ENCODE peak calls at places on chromosomes 6 and 20, in ten cellular contexts. One of them, this sample, is unnamed.

GRCh38 chr20:44691424-44692423 is 23.4 kb upstream of the CCN5 start:
- DNase-seq in OCI-LY7: no peak
- DNase-seq in heart left ventricle: peak
- DNase-seq in spleen: no peak
- DNase-seq in GM13976: no peak
- DNase-seq in mesothelial cell of epicardium: no peak
- DNase-seq in nephron progenitor cell: no peak
- DNase-seq in activated B cell treated with CpG ODN at 0.5 μM for 24 hours: no peak
- DNase-seq in tibial artery: peak
- DNase-seq in A549: no peak
- DNase-seq in this sample: no peak

GRCh38 chr6:73263570-73263909 is 544 bp upstream of the KHDC1 start:
- DNase-seq in OCI-LY7: peak
- DNase-seq in heart left ventricle: no peak
- DNase-seq in spleen: no peak
- DNase-seq in GM13976: no peak
- DNase-seq in mesothelial cell of epicardium: no peak
- DNase-seq in nephron progenitor cell: no peak
- DNase-seq in activated B cell treated with CpG ODN at 0.5 μM for 24 hours: no peak
- DNase-seq in tibial artery: no peak
- DNase-seq in A549: no peak
- DNase-seq in this sample: no peak

GRCh38 chr6:166602928-166603690 is 16.6 kb upstream of the RAMACL start:
- DNase-seq in OCI-LY7: no peak
- DNase-seq in heart left ventricle: no peak
- DNase-seq in spleen: no peak
- DNase-seq in GM13976: no peak
- DNase-seq in mesothelial cell of epicardium: no peak
- DNase-seq in nephron progenitor cell: no peak
- DNase-seq in activated B cell treated with CpG ODN at 0.5 μM for 24 hours: no peak
- DNase-seq in tibial artery: no peak
- DNase-seq in A549: no peak
- DNase-seq in this sample: no peak

GRCh38 chr6:166167258-166167731 is 356 bp downstream of the TBXT start:
- DNase-seq in OCI-LY7: no peak
- DNase-seq in heart left ventricle: no peak
- DNase-seq in spleen: no peak
- DNase-seq in GM13976: no peak
- DNase-seq in mesothelial cell of epicardium: no peak
- DNase-seq in nephron progenitor cell: peak
- DNase-seq in activated B cell treated with CpG ODN at 0.5 μM for 24 hours: no peak
- DNase-seq in tibial artery: no peak
- DNase-seq in A549: no peak
- DNase-seq in this sample: peak

GRCh38 chr6:12353731-12354130 is 63.6 kb downstream of the EDN1 start:
- DNase-seq in OCI-LY7: no peak
- DNase-seq in heart left ventricle: no peak
- DNase-seq in spleen: no peak
- DNase-seq in GM13976: no peak
- DNase-seq in mesothelial cell of epicardium: no peak
- DNase-seq in nephron progenitor cell: no peak
- DNase-seq in activated B cell treated with CpG ODN at 0.5 μM for 24 hours: no peak
- DNase-seq in tibial artery: no peak
- DNase-seq in A549: no peak
- DNase-seq in this sample: no peak

GRCh38 chr6:44072452-44072958 is 54.7 kb downstream of the MRPL14 start:
- DNase-seq in OCI-LY7: peak
- DNase-seq in heart left ventricle: no peak
- DNase-seq in spleen: no peak
- DNase-seq in GM13976: no peak
- DNase-seq in mesothelial cell of epicardium: no peak
- DNase-seq in nephron progenitor cell: no peak
- DNase-seq in activated B cell treated with CpG ODN at 0.5 μM for 24 hours: no peak
- DNase-seq in tibial artery: no peak
- DNase-seq in A549: no peak
- DNase-seq in this sample: no peak

GRCh38 chr6:155317186-155317585 is 2.9 kb upstream of the TFB1M start:
- DNase-seq in OCI-LY7: peak
- DNase-seq in heart left ventricle: no peak
- DNase-seq in spleen: no peak
- DNase-seq in GM13976: no peak
- DNase-seq in mesothelial cell of epicardium: no peak
- DNase-seq in nephron progenitor cell: no peak
- DNase-seq in activated B cell treated with CpG ODN at 0.5 μM for 24 hours: no peak
- DNase-seq in tibial artery: no peak
- DNase-seq in A549: no peak
- DNase-seq in this sample: no peak

GRCh38 chr6:5151955-5152401 is 66.8 kb downstream of the PPP1R3G start:
- DNase-seq in OCI-LY7: no peak
- DNase-seq in heart left ventricle: no peak
- DNase-seq in spleen: no peak
- DNase-seq in GM13976: no peak
- DNase-seq in mesothelial cell of epicardium: no peak
- DNase-seq in nephron progenitor cell: no peak
- DNase-seq in activated B cell treated with CpG ODN at 0.5 μM for 24 hours: no peak
- DNase-seq in tibial artery: no peak
- DNase-seq in A549: no peak
- DNase-seq in this sample: no peak

GRCh38 chr20:24943731-24944130 is 5.3 kb upstream of the CST7 start:
- DNase-seq in OCI-LY7: no peak
- DNase-seq in heart left ventricle: no peak
- DNase-seq in spleen: peak
- DNase-seq in GM13976: no peak
- DNase-seq in mesothelial cell of epicardium: no peak
- DNase-seq in nephron progenitor cell: no peak
- DNase-seq in activated B cell treated with CpG ODN at 0.5 μM for 24 hours: no peak
- DNase-seq in tibial artery: no peak
- DNase-seq in A549: no peak
- DNase-seq in this sample: no peak

GRCh38 chr6:2026133-2026532 is 219.3 kb downstream of the GMDS start:
- DNase-seq in OCI-LY7: no peak
- DNase-seq in heart left ventricle: no peak
- DNase-seq in spleen: no peak
- DNase-seq in GM13976: no peak
- DNase-seq in mesothelial cell of epicardium: no peak
- DNase-seq in nephron progenitor cell: no peak
- DNase-seq in activated B cell treated with CpG ODN at 0.5 μM for 24 hours: no peak
- DNase-seq in tibial artery: no peak
- DNase-seq in A549: no peak
- DNase-seq in this sample: no peak

GRCh38 chr6:107539409-107539808 is 49.5 kb downstream of the SOBP start:
- DNase-seq in OCI-LY7: no peak
- DNase-seq in heart left ventricle: no peak
- DNase-seq in spleen: no peak
- DNase-seq in GM13976: no peak
- DNase-seq in mesothelial cell of epicardium: no peak
- DNase-seq in nephron progenitor cell: no peak
- DNase-seq in activated B cell treated with CpG ODN at 0.5 μM for 24 hours: no peak
- DNase-seq in tibial artery: no peak
- DNase-seq in A549: no peak
- DNase-seq in this sample: no peak

DNA sequence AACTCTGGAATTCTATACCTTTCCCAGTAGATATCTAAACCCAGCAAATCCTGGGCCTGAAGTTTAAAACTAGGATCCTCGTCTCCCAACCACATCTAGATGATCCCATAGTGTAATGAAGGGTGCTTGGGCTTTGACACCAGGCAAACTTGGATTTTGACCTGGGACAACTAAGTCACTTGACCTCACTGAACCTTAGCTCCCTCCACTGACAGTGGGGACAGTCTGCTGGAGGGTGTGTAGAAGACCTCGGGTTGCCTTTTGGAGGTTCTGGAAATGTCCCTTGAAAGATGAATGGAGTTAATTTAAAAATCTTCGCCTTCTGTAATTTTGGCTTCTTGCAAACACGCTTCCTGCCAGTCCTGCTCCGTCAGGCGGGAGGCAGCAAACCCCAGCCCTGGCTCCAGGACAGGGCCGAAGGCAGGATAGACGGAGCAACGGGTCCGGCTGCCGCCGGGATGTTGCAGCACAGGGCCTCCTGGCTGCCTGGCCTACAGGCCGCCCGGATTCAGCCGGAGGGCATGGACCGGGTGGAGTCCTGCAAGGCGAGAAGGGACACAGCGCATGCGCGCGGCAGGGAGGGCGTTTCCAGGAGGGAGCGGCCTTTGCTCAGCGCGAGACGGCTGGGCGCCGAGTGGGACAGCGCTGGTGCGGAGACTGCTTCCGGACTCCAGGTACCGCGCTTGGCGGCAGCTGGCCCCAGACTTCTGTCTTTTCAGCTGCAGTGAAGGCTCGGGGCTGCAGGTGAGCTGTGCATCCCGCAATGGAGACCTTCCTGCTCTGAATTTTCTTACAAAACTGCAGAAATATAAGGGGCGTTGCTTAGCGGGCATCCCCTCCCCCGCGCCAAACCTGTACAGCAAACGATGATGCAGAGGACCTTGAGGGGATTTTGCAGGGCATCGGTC is at the start of gene TMEM14A:
- DNase-seq in OCI-LY7: peak
- DNase-seq in heart left ventricle: peak
- DNase-seq in spleen: peak
- DNase-seq in GM13976: peak
- DNase-seq in mesothelial cell of epicardium: peak
- DNase-seq in nephron progenitor cell: peak
- DNase-seq in activated B cell treated with CpG ODN at 0.5 μM for 24 hours: peak
- DNase-seq in tibial artery: peak
- DNase-seq in A549: peak
- DNase-seq in this sample: peak
- TF ChIP-seq CTCF in OCI-LY7: no peak
- TF ChIP-seq CTCF in heart left ventricle: no peak
- TF ChIP-seq CTCF in spleen: no peak
- TF ChIP-seq CTCF in GM13976: no peak
- TF ChIP-seq CTCF in mesothelial cell of epicardium: no peak
- TF ChIP-seq CTCF in nephron progenitor cell: no peak
- TF ChIP-seq CTCF in activated B cell treated with CpG ODN at 0.5 μM for 24 hours: no peak
- TF ChIP-seq CTCF in tibial artery: no peak
- TF ChIP-seq CTCF in A549: no peak
- TF ChIP-seq CTCF in this sample: no peak

DNA sequence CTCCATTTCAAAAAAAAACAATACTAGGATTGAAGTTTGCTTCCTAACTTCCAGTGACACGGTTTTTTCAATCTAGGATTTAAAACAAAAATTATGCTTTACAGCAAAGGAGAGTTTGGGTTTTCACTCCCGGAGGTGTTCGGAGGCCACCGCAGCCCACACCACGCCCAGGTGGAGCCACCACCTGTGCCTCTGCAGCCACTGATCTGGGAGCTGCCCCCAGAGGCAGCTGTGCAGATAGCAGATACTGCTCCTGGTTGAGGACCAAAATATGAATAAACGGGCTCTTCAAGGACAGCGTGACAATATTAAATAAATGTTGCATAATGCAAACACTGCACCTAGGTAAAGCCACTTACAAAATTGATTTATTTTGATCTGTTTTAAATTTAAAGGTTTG is 30.2 kb downstream of the DLL1 start:
- DNase-seq in OCI-LY7: peak
- DNase-seq in heart left ventricle: no peak
- DNase-seq in spleen: no peak
- DNase-seq in GM13976: no peak
- DNase-seq in mesothelial cell of epicardium: no peak
- DNase-seq in nephron progenitor cell: no peak
- DNase-seq in activated B cell treated with CpG ODN at 0.5 μM for 24 hours: no peak
- DNase-seq in tibial artery: no peak
- DNase-seq in A549: peak
- DNase-seq in this sample: no peak
- TF ChIP-seq CTCF in OCI-LY7: peak
- TF ChIP-seq CTCF in heart left ventricle: no peak
- TF ChIP-seq CTCF in spleen: no peak
- TF ChIP-seq CTCF in GM13976: no peak
- TF ChIP-seq CTCF in mesothelial cell of epicardium: no peak
- TF ChIP-seq CTCF in nephron progenitor cell: no peak
- TF ChIP-seq CTCF in activated B cell treated with CpG ODN at 0.5 μM for 24 hours: no peak
- TF ChIP-seq CTCF in tibial artery: no peak
- TF ChIP-seq CTCF in A549: no peak
- TF ChIP-seq CTCF in this sample: no peak

GRCh38 chr6:23305325-23305943 is 736.1 kb downstream of the HDGFL1 start:
- DNase-seq in OCI-LY7: no peak
- DNase-seq in heart left ventricle: no peak
- DNase-seq in spleen: no peak
- DNase-seq in GM13976: no peak
- DNase-seq in mesothelial cell of epicardium: no peak
- DNase-seq in nephron progenitor cell: no peak
- DNase-seq in activated B cell treated with CpG ODN at 0.5 μM for 24 hours: no peak
- DNase-seq in tibial artery: no peak
- DNase-seq in A549: no peak
- DNase-seq in this sample: no peak
- TF ChIP-seq CTCF in OCI-LY7: no peak
- TF ChIP-seq CTCF in heart left ventricle: no peak
- TF ChIP-seq CTCF in spleen: no peak
- TF ChIP-seq CTCF in GM13976: no peak
- TF ChIP-seq CTCF in mesothelial cell of epicardium: no peak
- TF ChIP-seq CTCF in nephron progenitor cell: no peak
- TF ChIP-seq CTCF in activated B cell treated with CpG ODN at 0.5 μM for 24 hours: no peak
- TF ChIP-seq CTCF in tibial artery: no peak
- TF ChIP-seq CTCF in A549: no peak
- TF ChIP-seq CTCF in this sample: no peak

DNA sequence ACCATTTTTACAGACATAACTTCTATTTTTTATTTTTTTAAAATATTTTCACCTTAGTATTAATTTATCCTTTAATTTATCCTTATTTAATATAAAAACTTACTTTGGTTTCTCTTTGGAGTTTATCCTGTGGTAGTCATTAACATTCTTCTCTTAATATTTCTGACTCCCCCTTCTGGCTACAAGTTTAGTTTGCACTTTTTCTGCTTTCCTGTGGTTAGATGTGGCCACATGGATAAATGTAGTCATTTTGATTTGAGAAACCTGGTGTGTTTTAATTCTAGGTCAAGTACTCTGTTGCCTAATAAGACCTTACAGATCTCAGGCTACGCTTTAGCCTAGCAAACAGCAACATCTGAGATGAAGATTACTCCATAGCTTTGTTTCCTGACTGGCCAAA is 1187.5 kb downstream of the HACE1 start:
- DNase-seq in OCI-LY7: no peak
- DNase-seq in heart left ventricle: no peak
- DNase-seq in spleen: no peak
- DNase-seq in GM13976: no peak
- DNase-seq in mesothelial cell of epicardium: no peak
- DNase-seq in nephron progenitor cell: no peak
- DNase-seq in activated B cell treated with CpG ODN at 0.5 μM for 24 hours: no peak
- DNase-seq in tibial artery: no peak
- DNase-seq in A549: no peak
- DNase-seq in this sample: no peak
- TF ChIP-seq CTCF in OCI-LY7: peak
- TF ChIP-seq CTCF in heart left ventricle: no peak
- TF ChIP-seq CTCF in spleen: no peak
- TF ChIP-seq CTCF in GM13976: no peak
- TF ChIP-seq CTCF in mesothelial cell of epicardium: no peak
- TF ChIP-seq CTCF in nephron progenitor cell: peak
- TF ChIP-seq CTCF in activated B cell treated with CpG ODN at 0.5 μM for 24 hours: no peak
- TF ChIP-seq CTCF in tibial artery: no peak
- TF ChIP-seq CTCF in A549: no peak
- TF ChIP-seq CTCF in this sample: peak

GRCh38 chr6:76681781-76682180 is 609.3 kb upstream of the IMPG1 start:
- DNase-seq in OCI-LY7: no peak
- DNase-seq in heart left ventricle: no peak
- DNase-seq in spleen: no peak
- DNase-seq in GM13976: no peak
- DNase-seq in mesothelial cell of epicardium: no peak
- DNase-seq in nephron progenitor cell: no peak
- DNase-seq in activated B cell treated with CpG ODN at 0.5 μM for 24 hours: no peak
- DNase-seq in tibial artery: no peak
- DNase-seq in A549: no peak
- DNase-seq in this sample: no peak
- TF ChIP-seq CTCF in OCI-LY7: no peak
- TF ChIP-seq CTCF in heart left ventricle: no peak
- TF ChIP-seq CTCF in spleen: no peak
- TF ChIP-seq CTCF in GM13976: no peak
- TF ChIP-seq CTCF in mesothelial cell of epicardium: no peak
- TF ChIP-seq CTCF in nephron progenitor cell: no peak
- TF ChIP-seq CTCF in activated B cell treated with CpG ODN at 0.5 μM for 24 hours: no peak
- TF ChIP-seq CTCF in tibial artery: no peak
- TF ChIP-seq CTCF in A549: no peak
- TF ChIP-seq CTCF in this sample: no peak